ENCODE peak calls at places on chromosomes 7 and 10, in nine cellular contexts. K, I, E, C, J, Q, F, R and H are unnamed samples.

GRCh38 chr7:44087914-44088838 is 5.8 kb upstream of the POLM start:
- DNase-seq in J (no peak), F (peak), R (no peak), C (no peak), K (peak), Q (no peak), E (no peak), I (no peak), H (no peak)

GRCh38 chr10:88227342-88228018 is 355.6 kb downstream of the RNLS start:
- DNase-seq in K (no peak), E (no peak), Q (no peak), R (no peak), F (peak), I (no peak), J (no peak), C (no peak), H (no peak)

GRCh38 chr10:101835406-101835805 is 8.2 kb downstream of the KCNIP2 start:
- DNase-seq in I (no peak), C (no peak), F (no peak), J (no peak), K (no peak), Q (no peak), E (no peak), R (no peak), H (no peak)

GRCh38 chr7:92880212-92881090 is 44.1 kb upstream of the CDK6 start:
- DNase-seq in C (no peak), E (no peak), F (no peak), Q (no peak), I (no peak), J (no peak), R (no peak), K (no peak), H (no peak)

GRCh38 chr7:44565097-44565794 is 8.5 kb downstream of the DDX56 start:
- DNase-seq in K (peak), F (peak), R (peak), Q (peak), J (no peak), E (peak), I (peak), C (peak), H (peak)

GRCh38 chr10:50625663-50626062 is 1.9 kb upstream of the SGMS1 start:
- DNase-seq in J (no peak), K (no peak), C (no peak), E (no peak), F (no peak), Q (no peak), I (no peak), R (peak), H (no peak)

GRCh38 chr10:91380873-91381561 is 29.1 kb upstream of the HECTD2 start:
- DNase-seq in E (no peak), F (no peak), K (no peak), R (no peak), Q (no peak), I (no peak), J (no peak), C (no peak), H (no peak)

GRCh38 chr10:62098278-62099121 is 170.1 kb downstream of the RTKN2 start:
- DNase-seq in K (no peak), Q (no peak), C (no peak), F (no peak), E (no peak), J (no peak), I (no peak), R (no peak), H (no peak)

GRCh38 chr7:87413951-87414381 is 61.5 kb downstream of the ABCB4 start:
- DNase-seq in F (peak), I (no peak), J (no peak), K (peak), E (no peak), C (no peak), R (peak), Q (no peak), H (no peak)

GRCh38 chr10:80517416-80518142 is 20.1 kb upstream of the SH2D4B start:
- DNase-seq in C (no peak), E (no peak), R (no peak), F (no peak), I (no peak), K (peak), Q (no peak), J (no peak), H (no peak)

GRCh38 chr7:36668080-36668479 is 56.2 kb downstream of the AOAH start:
- DNase-seq in Q (no peak), R (no peak), I (no peak), J (no peak), F (no peak), E (no peak), K (no peak), C (no peak), H (no peak)

GRCh38 chr10:549391-549790 is 140.1 kb downstream of the DIP2C start:
- DNase-seq in R (no peak), K (no peak), C (no peak), E (no peak), F (no peak), Q (no peak), I (no peak), J (no peak), H (no peak)

GRCh38 chr10:77949167-77949566 is 22.6 kb upstream of the DLG5 start:
- DNase-seq in F (peak), R (no peak), J (no peak), K (no peak), Q (no peak), E (no peak), I (no peak), C (no peak), H (no peak)

GRCh38 chr7:14125998-14126397 is 136.5 kb upstream of the ETV1 start:
- DNase-seq in Q (no peak), K (peak), F (peak), I (no peak), C (no peak), E (no peak), J (no peak), R (no peak), H (no peak)

GRCh38 chr10:132388901-132389630 is 7.9 kb upstream of the PWWP2B start:
- DNase-seq in E (no peak), K (no peak), R (no peak), C (no peak), J (no peak), F (no peak), Q (no peak), I (no peak), H (no peak)

GRCh38 chr10:48638739-48639527 is 34.1 kb upstream of the ARHGAP22 start:
- DNase-seq in Q (no peak), J (no peak), R (no peak), F (no peak), C (no peak), I (no peak), K (no peak), E (no peak), H (no peak)

GRCh38 chr10:26217396-26218105 is 977 bp downstream of the GAD2 start:
- DNase-seq in J (no peak), K (no peak), Q (no peak), C (no peak), E (no peak), F (no peak), I (no peak), R (no peak), H (no peak)

GRCh38 chr7:36777062-36777461 is 52.8 kb upstream of the AOAH start:
- DNase-seq in Q (peak), C (no peak), E (peak), R (no peak), K (no peak), J (no peak), I (no peak), F (no peak), H (no peak)

GRCh38 chr7:727806-728460 is 852 bp upstream of the PRKAR1B start:
- DNase-seq in R (no peak), I (no peak), Q (no peak), K (no peak), J (no peak), F (no peak), C (no peak), E (no peak), H (no peak)

GRCh38 chr10:86899670-86900276 is 57.6 kb downstream of the MMRN2 start:
- DNase-seq in C (no peak), F (peak), K (peak), Q (no peak), J (peak), E (peak), I (peak), R (peak), H (no peak)

GRCh38 chr10:15485684-15486316 is 114.7 kb upstream of the FAM171A1 start:
- DNase-seq in K (no peak), J (no peak), I (no peak), F (peak), R (no peak), E (no peak), C (no peak), Q (no peak), H (no peak)

GRCh38 chr10:25405871-25406270 is 231.1 kb downstream of the GPR158 start:
- DNase-seq in J (no peak), E (no peak), F (no peak), Q (no peak), I (no peak), C (no peak), R (no peak), K (no peak), H (no peak)

GRCh38 chr10:6885284-6885683 is 305.2 kb upstream of the PRKCQ start:
- DNase-seq in E (no peak), K (no peak), C (no peak), Q (no peak), R (no peak), F (no peak), J (no peak), I (no peak), H (no peak)